ENCODE peak calls at places on chromosomes 4 and X, in seven cellular contexts. T is stomach, M is choroid plexus epithelial cell, V is pancreas, K is K562, I is mammary epithelial cell, B is astrocyte of the spinal cord. A is an unnamed sample.

GRCh38 chr4:122212880-122213279 is 60.7 kb downstream of the BLTP1 start:
- DNase-seq in T (no peak), M (peak; percentile 18), V (no peak), K (no peak), I (no peak), B (no peak), A (no peak)

GRCh38 chrX:107825698-107826285 is at the start of gene MID2:
- DNase-seq in T (peak; percentile 67), M (peak; percentile 58), V (peak; percentile 68), K (no peak), I (peak; percentile 67), B (peak; percentile 28), A (peak; percentile 51)

GRCh38 chrX:120238947-120239346 is 11.7 kb upstream of the ZBTB33 start:
- DNase-seq in T (no peak), M (no peak), V (no peak), K (no peak), I (no peak), B (no peak), A (no peak)

GRCh38 chr4:47716017-47716416 is 121.8 kb downstream of the CORIN start:
- DNase-seq in T (no peak), M (no peak), V (no peak), K (no peak), I (no peak), B (no peak), A (no peak)

GRCh38 chr4:149512489-149512888 is 303.2 kb downstream of the IQCM start:
- DNase-seq in T (no peak), M (peak; percentile 72), V (no peak), K (no peak), I (no peak), B (no peak), A (peak; percentile 34)

GRCh38 chrX:107117993-107118321 is 665 bp downstream of the RBM41 start:
- DNase-seq in T (no peak), M (peak; percentile 5), V (no peak), K (peak; percentile 6), I (no peak), B (no peak), A (peak; percentile 1)

GRCh38 chrX:82224961-82225360 is 1023.1 kb downstream of the SH3BGRL start:
- DNase-seq in T (no peak), M (no peak), V (no peak), K (no peak), I (no peak), B (no peak), A (no peak)

GRCh38 chr4:110586137-110586850 is 36.6 kb downstream of the PITX2 start:
- DNase-seq in T (no peak), M (peak; percentile 87), V (no peak), K (peak; percentile 12), I (peak; percentile 46), B (peak; percentile 83), A (peak; percentile 83)

GRCh38 chr4:48360285-48360965 is 19.1 kb downstream of the SLAIN2 start:
- DNase-seq in T (no peak), M (peak; percentile 87), V (no peak), K (no peak), I (peak; percentile 84), B (peak; percentile 86), A (peak; percentile 29)

GRCh38 chr4:185219551-185220344 is 10.3 kb downstream of the SNX25 start:
- DNase-seq in T (no peak), M (peak; percentile 77), V (peak; percentile 54), K (no peak), I (no peak), B (peak; percentile 81), A (peak; percentile 86)

GRCh38 chr4:177879851-177880250 is 437.6 kb upstream of the AGA start:
- DNase-seq in T (no peak), M (no peak), V (no peak), K (no peak), I (peak; percentile 5), B (no peak), A (no peak)

GRCh38 chrX:103637604-103638338 is 9.0 kb downstream of the TCEAL1 start:
- DNase-seq in T (no peak), M (no peak), V (no peak), K (no peak), I (peak; percentile 80), B (peak; percentile 67), A (peak; percentile 33)

GRCh38 chr4:70449220-70449619 is 22.8 kb upstream of the MUC7 start:
- DNase-seq in T (no peak), M (no peak), V (no peak), K (no peak), I (no peak), B (no peak), A (no peak)

GRCh38 chrX:48071986-48072605 is 656 bp upstream of the ZNF630 start:
- DNase-seq in T (no peak), M (no peak), V (no peak), K (no peak), I (no peak), B (no peak), A (no peak)

GRCh38 chr4:155208258-155209054 is at the start of gene NPY2R:
- DNase-seq in T (no peak), M (no peak), V (peak; percentile 14), K (no peak), I (no peak), B (no peak), A (no peak)

GRCh38 chrX:39922497-39922896 is 175.3 kb downstream of the BCOR start:
- DNase-seq in T (no peak), M (no peak), V (no peak), K (no peak), I (no peak), B (no peak), A (no peak)

GRCh38 chr4:53605783-53606182 is 14.5 kb upstream of the LNX1 start:
- DNase-seq in T (no peak), M (peak; percentile 74), V (no peak), K (no peak), I (no peak), B (no peak), A (peak; percentile 73)

GRCh38 chr4:9762823-9763475 is 18.5 kb upstream of the DRD5 start:
- DNase-seq in T (peak; percentile 51), M (peak; percentile 93), V (peak; percentile 44), K (peak; percentile 46), I (peak; percentile 68), B (peak; percentile 15), A (peak; percentile 87)

GRCh38 chr4:89558147-89558546 is 250.5 kb upstream of the GPRIN3 start:
- DNase-seq in T (no peak), M (no peak), V (no peak), K (no peak), I (peak; percentile 6), B (no peak), A (peak; percentile 23)

GRCh38 chr4:137180349-137180748 is 351.9 kb downstream of the PCDH18 start:
- DNase-seq in T (no peak), M (peak; percentile 10), V (no peak), K (no peak), I (no peak), B (no peak), A (peak; percentile 13)
- TF ChIP-seq CTCF in T (no peak), M (peak; percentile 11), V (no peak), K (no peak), I (no peak), B (no peak), A (no peak)

GRCh38 chr4:81562093-81562492 is 90.4 kb upstream of the RASGEF1B start:
- DNase-seq in T (no peak), M (no peak), V (no peak), K (no peak), I (no peak), B (no peak), A (no peak)
- H3K4me3 ChIP-seq in T (no peak overlapping the region), M (no peak overlapping the region), V (no peak overlapping the region), K (no peak overlapping the region), I (no peak overlapping the region), B (no peak overlapping the region), A (no peak overlapping the region)

DNA sequence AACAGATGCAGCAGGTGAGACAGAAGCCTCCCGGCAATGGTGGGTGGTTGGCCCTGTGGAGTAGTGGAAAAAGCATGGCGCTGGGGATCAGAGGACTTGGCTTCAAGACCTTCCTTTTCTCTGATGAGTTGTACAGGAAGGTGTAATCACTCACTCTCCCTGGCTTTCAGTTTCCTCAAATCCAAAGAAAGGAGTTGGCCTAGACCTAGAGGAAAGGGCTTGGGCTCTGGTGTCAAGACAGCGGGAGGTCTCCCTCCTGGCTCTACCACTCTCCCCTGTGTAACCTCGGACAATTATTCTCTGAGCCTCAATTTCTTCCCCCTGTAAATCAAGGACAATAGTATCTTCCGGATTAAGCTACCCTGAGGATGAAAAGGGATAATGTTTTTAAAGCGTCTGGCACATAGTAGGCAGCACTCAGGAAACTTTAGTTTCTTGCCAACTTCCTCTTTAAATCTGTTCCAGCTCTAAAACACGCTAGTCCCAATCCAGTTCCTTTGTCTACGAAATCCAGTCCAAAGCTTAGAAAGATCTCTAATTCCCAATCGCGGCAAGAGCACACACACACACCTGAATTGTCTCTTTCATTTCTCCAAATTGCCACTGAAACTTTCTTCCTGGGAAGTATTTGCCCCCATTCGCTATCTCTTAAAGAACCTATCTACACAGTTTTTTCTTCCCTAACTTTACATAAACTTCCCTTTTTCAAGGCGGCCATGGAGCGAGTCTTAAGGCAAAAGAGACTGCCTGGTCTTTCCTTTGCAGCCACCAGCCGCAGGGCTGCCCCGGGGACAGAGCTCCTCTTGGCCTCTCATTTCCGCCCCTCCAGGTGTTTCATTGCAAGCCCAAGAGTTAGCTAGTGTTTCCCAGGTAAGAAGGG is 29.9 kb upstream of the GPC4 start:
- DNase-seq in T (no peak), M (no peak), V (peak; percentile 27), K (no peak), I (peak; percentile 52), B (peak; percentile 30), A (no peak)
- TF ChIP-seq CTCF in T (no peak), M (no peak), V (no peak), K (no peak), I (no peak), B (no peak), A (no peak)

GRCh38 chr4:146063143-146063542 is 112.4 kb upstream of the LSM6 start:
- DNase-seq in T (no peak), M (no peak), V (no peak), K (no peak), I (no peak), B (no peak), A (no peak)

GRCh38 chr4:146059865-146060264 is 115.7 kb upstream of the LSM6 start:
- DNase-seq in T (no peak), M (no peak), V (no peak), K (no peak), I (no peak), B (no peak), A (no peak)

GRCh38 chr4:146059153-146059552 is 116.4 kb upstream of the LSM6 start:
- DNase-seq in T (no peak), M (no peak), V (no peak), K (no peak), I (no peak), B (no peak), A (no peak)

GRCh38 chr4:146062325-146062715 is 113.2 kb upstream of the LSM6 start:
- DNase-seq in T (no peak), M (no peak), V (no peak), K (no peak), I (no peak), B (no peak), A (no peak)

DNA sequence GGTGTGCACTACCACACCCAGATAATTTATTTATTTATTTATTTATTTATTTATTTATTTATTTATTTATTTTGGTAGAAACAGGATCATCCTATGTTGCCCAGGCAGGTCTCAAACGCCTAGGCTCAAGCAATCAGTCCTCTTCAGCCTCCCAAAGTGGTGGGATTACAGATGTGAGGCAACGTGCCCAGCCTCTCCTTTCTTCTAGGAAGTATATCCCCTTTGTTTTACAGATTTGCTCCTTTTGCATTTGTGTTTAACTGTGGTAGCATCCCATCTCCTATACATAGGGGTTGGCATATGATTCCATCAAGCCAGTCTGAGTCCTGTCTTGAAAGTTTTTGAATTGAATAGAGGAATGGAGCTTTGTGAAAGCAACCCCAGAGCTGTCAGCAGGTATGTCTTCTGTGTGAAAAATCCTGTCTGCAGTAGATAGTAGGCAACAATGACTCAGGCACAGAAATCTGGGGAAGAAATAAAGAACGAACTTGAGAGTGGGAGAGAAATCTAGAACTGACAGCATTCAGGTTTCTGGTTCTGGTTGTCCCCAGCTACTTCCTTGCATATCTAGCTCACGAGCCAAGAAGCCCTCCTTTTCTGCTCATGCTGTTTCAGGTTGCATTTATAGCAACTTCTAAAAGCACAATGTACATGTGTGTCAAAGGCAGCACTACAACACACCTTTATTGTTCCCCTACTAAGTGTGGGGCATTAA is 113.8 kb upstream of the LSM6 start:
- DNase-seq in T (no peak), M (no peak), V (no peak), K (no peak), I (no peak), B (no peak), A (no peak)
- H3K4me3 ChIP-seq in T (no peak overlapping the region), M (no peak overlapping the region), V (no peak overlapping the region), K (no peak overlapping the region), I (no peak overlapping the region), B (no peak overlapping the region), A (no peak overlapping the region)